ENCODE peak calls at places on chromosomes 2 and 18, in ten cellular contexts. F, Z, P, D, Y, K, V, X, L and N are unnamed samples.

GRCh38 chr18:64415218-64415617 is 266.3 kb upstream of the LINC00305 start:
- DNase-seq in F (no peak), Z (no peak), P (no peak), D (no peak), Y (no peak), K (no peak), V (no peak), X (no peak), L (no peak), N (no peak)

GRCh38 chr2:196225213-196225612 is 53.8 kb upstream of the STK17B start:
- DNase-seq in F (no peak), Z (peak), P (peak), D (no peak), Y (no peak), K (peak), V (peak), X (no peak), L (no peak), N (peak)

GRCh38 chr2:121993682-121994081 is 238.2 kb downstream of the TSN start:
- DNase-seq in F (no peak), Z (no peak), P (no peak), D (no peak), Y (no peak), K (no peak), V (no peak), X (no peak), L (no peak), N (no peak)

GRCh38 chr2:191222507-191222906 is 22.7 kb upstream of the MYO1B start:
- DNase-seq in F (no peak), Z (peak), P (peak), D (no peak), Y (no peak), K (peak), V (peak), X (no peak), L (no peak), N (peak)

GRCh38 chr2:64645014-64645418 is 8.7 kb downstream of the SERTAD2 start:
- DNase-seq in F (peak), Z (peak), P (peak), D (no peak), Y (peak), K (peak), V (peak), X (peak), L (peak), N (peak)

GRCh38 chr2:40197121-40197520 is 254.8 kb downstream of the SLC8A1 start:
- DNase-seq in F (no peak), Z (no peak), P (no peak), D (no peak), Y (no peak), K (no peak), V (no peak), X (no peak), L (no peak), N (no peak)

GRCh38 chr2:145777297-145777696 is 1257.4 kb upstream of the ZEB2 start:
- DNase-seq in F (no peak), Z (peak), P (peak), D (no peak), Y (no peak), K (peak), V (peak), X (no peak), L (no peak), N (peak)

GRCh38 chr18:4125246-4125938 is 329.7 kb downstream of the DLGAP1 start:
- DNase-seq in F (no peak), Z (peak), P (no peak), D (no peak), Y (no peak), K (peak), V (peak), X (no peak), L (peak), N (no peak)

GRCh38 chr18:13453714-13454113 is 235.2 kb downstream of the LDLRAD4 start:
- DNase-seq in F (no peak), Z (no peak), P (no peak), D (no peak), Y (no peak), K (peak), V (no peak), X (no peak), L (no peak), N (no peak)

GRCh38 chr2:28627722-28628480 is 123.7 kb upstream of the PPP1CB start:
- DNase-seq in F (no peak), Z (peak), P (no peak), D (peak), Y (no peak), K (peak), V (peak), X (no peak), L (peak), N (no peak)

GRCh38 chr2:226953206-226953605 is 117.4 kb downstream of the RHBDD1 start:
- DNase-seq in F (no peak), Z (peak), P (no peak), D (no peak), Y (no peak), K (peak), V (no peak), X (no peak), L (no peak), N (no peak)

GRCh38 chr2:200587007-200587616 is 1.3 kb downstream of the AOX1 start:
- DNase-seq in F (no peak), Z (no peak), P (no peak), D (no peak), Y (no peak), K (no peak), V (no peak), X (no peak), L (no peak), N (no peak)
- H3K4me3 ChIP-seq in F (no peak), Z (peak), P (no peak), D (no peak), Y (no peak), K (peak), V (no peak), X (no peak), L (no peak), N (no peak)

DNA sequence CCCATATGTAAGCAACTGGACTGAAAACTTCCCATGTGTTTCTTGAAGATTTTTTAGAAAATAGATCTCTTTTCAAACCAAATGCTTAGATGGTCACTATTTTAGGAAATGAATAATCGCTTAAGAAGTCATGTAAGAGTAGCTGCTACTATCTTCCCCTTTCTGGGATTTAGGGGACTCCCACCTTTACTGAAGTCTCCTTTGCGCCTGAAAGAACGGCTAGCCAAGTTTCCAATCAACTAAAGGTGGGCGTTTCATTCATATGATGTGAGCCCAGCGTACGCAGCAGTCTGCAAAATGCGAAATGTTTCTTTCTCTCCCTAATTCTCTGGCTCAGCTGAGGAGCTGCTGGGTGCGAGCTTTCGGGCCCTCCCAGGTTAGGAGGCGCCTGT is 1.1 kb downstream of the DIPK1C start:
- DNase-seq in F (no peak), Z (no peak), P (no peak), D (no peak), Y (no peak), K (no peak), V (no peak), X (no peak), L (no peak), N (no peak)
- H3K4me3 ChIP-seq in F (peak), Z (no peak), P (no peak), D (peak), Y (peak), K (no peak), V (no peak), X (no peak), L (peak), N (no peak)

GRCh38 chr2:38975009-38975408 is 85.3 kb downstream of the ARHGEF33 start:
- DNase-seq in F (no peak), Z (peak), P (no peak), D (no peak), Y (no peak), K (no peak), V (no peak), X (no peak), L (no peak), N (no peak)

GRCh38 chr2:38973266-38973665 is 83.6 kb downstream of the ARHGEF33 start:
- DNase-seq in F (no peak), Z (no peak), P (no peak), D (no peak), Y (no peak), K (no peak), V (no peak), X (no peak), L (no peak), N (no peak)

GRCh38 chr2:38968021-38968420 is 78.3 kb downstream of the ARHGEF33 start:
- DNase-seq in F (no peak), Z (no peak), P (no peak), D (no peak), Y (no peak), K (no peak), V (no peak), X (no peak), L (no peak), N (no peak)

GRCh38 chr2:38966678-38967077 is 77.0 kb downstream of the ARHGEF33 start:
- DNase-seq in F (no peak), Z (no peak), P (no peak), D (no peak), Y (no peak), K (no peak), V (no peak), X (no peak), L (no peak), N (no peak)

DNA sequence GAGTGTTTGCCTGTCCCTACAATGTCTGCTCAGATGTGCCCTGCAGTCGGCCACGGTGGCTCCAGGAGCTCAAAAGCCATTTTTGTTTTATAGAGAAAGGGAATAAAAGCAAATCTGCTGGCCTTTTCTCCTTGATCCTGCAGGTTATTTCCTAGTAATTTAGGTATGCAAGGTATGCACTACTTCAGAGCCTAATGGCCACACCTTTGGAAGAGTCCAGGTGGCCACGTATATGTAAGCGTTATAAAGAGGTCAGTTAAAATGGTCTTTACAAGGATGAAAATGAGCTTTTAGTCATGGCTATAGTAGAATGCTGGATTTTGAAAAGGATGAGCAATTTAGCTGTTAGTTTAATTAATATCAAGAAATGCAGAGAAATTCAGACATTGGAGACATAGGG is 81.7 kb downstream of the ARHGEF33 start:
- DNase-seq in F (no peak), Z (no peak), P (no peak), D (no peak), Y (no peak), K (no peak), V (no peak), X (no peak), L (no peak), N (no peak)
- H3K4me3 ChIP-seq in F (no peak), Z (no peak), P (no peak), D (no peak), Y (no peak), K (no peak), V (no peak), X (no peak), L (no peak), N (no peak)

GRCh38 chr2:218782529-218782845 is 540 bp downstream of the CYP27A1 start:
- DNase-seq in F (peak), Z (peak), P (no peak), D (no peak), Y (no peak), K (no peak), V (peak), X (no peak), L (no peak), N (no peak)
- H3K4me3 ChIP-seq in F (peak), Z (peak), P (no peak), D (peak), Y (peak), K (peak), V (peak), X (no peak), L (peak), N (no peak)